ENCODE peak calls at places on chromosomes 11 and 22, in eight cellular contexts. W is sigmoid colon, G is A549, D is tibial nerve, M is Caco-2, V is Peyer's patch, K is suprapubic skin, E is upper lobe of right lung. J is an unnamed sample.
A peak's percentile ranks its signal among the peaks of the same experiment; 100 is the strongest.

GRCh38 chr11:707817-708420 is 1.9 kb downstream of the EPS8L2 start:
- DNase-seq in W (no peak), G (no peak), D (no peak), M (peak; percentile 87), V (no peak), K (peak; percentile 66), E (no peak), J (no peak)

GRCh38 chr11:17734986-17735822 is 623 bp downstream of the KCNC1 start:
- DNase-seq in W (peak; percentile 77), G (peak; percentile 56), D (peak; percentile 24), M (peak; percentile 88), V (peak; percentile 71), K (peak; percentile 40), E (peak; percentile 84), J (no peak)

GRCh38 chr11:62555464-62556092 is 9.0 kb upstream of the AHNAK start:
- DNase-seq in W (peak; percentile 76), G (peak; percentile 26), D (peak; percentile 31), M (no peak), V (no peak), K (peak; percentile 74), E (no peak), J (no peak)

GRCh38 chr11:65110354-65110861 is 1.3 kb upstream of the TM7SF2 start:
- DNase-seq in W (peak; percentile 94), G (peak; percentile 86), D (peak; percentile 97), M (peak; percentile 94), V (peak; percentile 91), K (peak; percentile 94), E (peak; percentile 88), J (peak; percentile 79)

GRCh38 chr11:44598831-44599230 is 33.4 kb downstream of the CD82 start:
- DNase-seq in W (no peak), G (no peak), D (no peak), M (no peak), V (no peak), K (no peak), E (no peak), J (no peak)

GRCh38 chr11:40133526-40133925 is 1325.9 kb downstream of the LRRC4C start:
- DNase-seq in W (no peak), G (no peak), D (no peak), M (no peak), V (no peak), K (no peak), E (no peak), J (no peak)

GRCh38 chr11:44766972-44767278 is 40.2 kb downstream of the TSPAN18 start:
- DNase-seq in W (no peak), G (no peak), D (no peak), M (no peak), V (no peak), K (no peak), E (no peak), J (no peak)

GRCh38 chr11:71109186-71109585 is 143.2 kb downstream of the SHANK2 start:
- DNase-seq in W (no peak), G (no peak), D (no peak), M (no peak), V (no peak), K (no peak), E (no peak), J (no peak)

GRCh38 chr11:123590296-123590912 is 64.0 kb downstream of the SCN3B start:
- DNase-seq in W (no peak), G (peak; percentile 92), D (peak; percentile 5), M (no peak), V (peak; percentile 90), K (no peak), E (no peak), J (no peak)

GRCh38 chr11:15618583-15619032 is 503.9 kb downstream of the INSC start:
- DNase-seq in W (no peak), G (no peak), D (no peak), M (no peak), V (no peak), K (no peak), E (no peak), J (no peak)

GRCh38 chr11:116647305-116648080 is 125.3 kb downstream of the BUD13 start:
- DNase-seq in W (no peak), G (no peak), D (no peak), M (no peak), V (no peak), K (no peak), E (no peak), J (no peak)

GRCh38 chr22:42811510-42811909 is 45.6 kb downstream of the ARFGAP3 start:
- DNase-seq in W (no peak), G (no peak), D (no peak), M (no peak), V (no peak), K (no peak), E (no peak), J (no peak)

GRCh38 chr22:27597703-27598444 is 203.7 kb downstream of the MN1 start:
- DNase-seq in W (no peak), G (no peak), D (no peak), M (peak; percentile 42), V (no peak), K (no peak), E (no peak), J (no peak)

GRCh38 chr22:38313384-38313955 is 3.8 kb downstream of the CSNK1E start:
- DNase-seq in W (peak; percentile 95), G (no peak), D (no peak), M (no peak), V (no peak), K (peak; percentile 88), E (no peak), J (no peak)

GRCh38 chr11:58394195-58394594 is 12.5 kb downstream of the OR5B3 start:
- DNase-seq in W (no peak), G (no peak), D (no peak), M (no peak), V (no peak), K (no peak), E (no peak), J (no peak)

DNA sequence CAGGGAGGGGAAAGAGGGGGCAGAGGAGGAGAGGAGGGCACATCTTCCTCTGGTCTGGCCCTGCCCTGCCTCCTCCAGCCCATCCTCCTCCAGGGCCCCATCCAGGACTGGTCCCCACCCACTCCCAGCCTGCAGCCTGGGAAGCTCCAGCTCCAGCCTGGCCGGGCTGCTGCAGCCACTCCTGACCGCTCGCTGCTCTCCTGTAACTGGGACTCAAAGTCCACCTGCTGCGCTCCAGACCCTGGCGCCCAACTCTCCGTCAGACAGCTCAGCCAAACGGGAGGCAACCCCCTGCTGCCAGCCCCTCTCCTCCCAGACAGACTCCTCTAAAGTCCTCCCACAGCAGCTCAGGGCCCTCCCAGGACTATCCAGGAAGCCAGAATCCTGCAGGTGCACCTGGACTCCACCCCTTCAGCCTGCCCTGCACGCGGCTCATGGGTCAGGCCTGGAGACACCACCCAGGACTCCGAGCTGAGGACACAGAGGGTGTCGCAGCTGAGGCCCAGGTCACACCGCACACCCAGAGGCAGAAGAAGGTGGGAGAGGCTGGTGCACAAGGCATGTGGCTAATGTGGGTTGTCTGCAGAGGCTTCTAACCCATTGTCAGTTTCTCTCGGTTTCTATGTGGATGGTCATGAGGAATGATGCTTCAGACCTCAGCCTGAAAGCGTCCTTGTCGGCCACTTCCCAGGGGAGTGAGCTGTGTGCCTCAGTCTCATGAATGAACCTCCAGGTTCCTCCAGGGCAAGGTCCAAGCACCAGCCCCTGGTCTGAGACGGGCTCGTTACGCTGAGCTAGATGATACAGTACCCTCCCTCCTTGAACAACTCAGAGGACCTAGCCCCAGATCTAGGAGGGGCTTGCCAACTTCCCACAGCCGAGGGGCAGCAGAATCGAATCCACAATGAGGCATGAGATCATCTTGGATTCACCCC is 1514.8 kb downstream of the TBC1D22A start:
- DNase-seq in W (peak; percentile 40), G (no peak), D (no peak), M (no peak), V (peak; percentile 64), K (no peak), E (no peak), J (no peak)
- H3K9me3 ChIP-seq in W (no peaks in the 10 kb centered on the region), G (peaks cover 12% of the 10 kb centered on the region), D (no peaks in the 10 kb centered on the region), M (no peaks in the 10 kb centered on the region), V (no peaks in the 10 kb centered on the region), K (no peaks in the 10 kb centered on the region), E (no peaks in the 10 kb centered on the region), J (peaks cover 10% of the 10 kb centered on the region)

DNA sequence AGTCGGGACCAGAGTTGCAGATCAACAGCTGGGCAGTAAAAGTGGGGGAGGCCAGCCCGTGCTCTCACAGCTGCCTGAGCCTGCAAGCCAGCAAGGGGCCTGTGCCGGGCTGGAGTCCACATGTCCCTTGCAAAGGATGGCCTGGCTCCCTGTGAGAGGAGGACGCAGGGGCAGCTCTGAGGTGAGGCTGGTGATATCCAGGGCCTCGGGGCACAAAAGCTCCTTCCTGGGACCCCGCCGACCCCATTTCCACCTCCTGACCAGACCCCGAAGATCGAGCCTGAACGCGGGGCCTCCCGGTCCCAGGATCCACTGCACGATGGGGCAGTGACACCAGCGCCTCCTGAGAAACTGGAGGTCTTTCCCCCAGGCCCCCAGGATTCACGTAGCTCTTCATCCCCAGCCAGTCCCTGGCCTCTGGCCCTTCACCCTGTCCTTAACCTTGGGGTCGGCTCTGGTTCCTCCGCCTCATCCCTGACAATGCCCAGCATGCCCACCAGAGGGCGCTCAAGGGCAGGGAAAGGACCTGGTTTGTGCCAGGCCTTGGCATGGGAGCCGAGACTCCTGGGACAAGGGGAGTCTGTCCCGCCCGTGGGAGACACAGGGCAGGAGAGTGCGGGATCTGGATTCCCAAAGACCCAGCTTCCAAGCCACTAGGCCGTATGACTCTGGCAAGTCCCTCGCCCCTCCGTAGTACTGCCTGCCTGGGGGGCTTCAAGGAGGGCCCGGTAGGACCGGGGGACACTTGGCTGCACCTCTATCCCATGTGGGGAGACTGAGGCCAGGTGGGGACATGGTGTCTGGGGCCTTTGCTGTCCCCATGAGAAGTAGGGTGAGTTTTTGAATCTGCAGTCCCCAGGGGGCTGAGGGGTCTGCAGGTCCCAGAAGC is 17.8 kb upstream of the WNT7B start:
- DNase-seq in W (peak; percentile 91), G (peak; percentile 55), D (peak; percentile 91), M (peak; percentile 90), V (peak; percentile 89), K (peak; percentile 92), E (peak; percentile 92), J (peak; percentile 33)
- H3K4me3 ChIP-seq in W (no peak overlapping the region), G (no peak overlapping the region), D (no peak overlapping the region), M (no peak overlapping the region), V (no peak overlapping the region), K (no peak overlapping the region), E (no peak overlapping the region), J (no peak overlapping the region)

GRCh38 chr22:47797546-47797945 is 1035.1 kb downstream of the TBC1D22A start:
- DNase-seq in W (no peak), G (no peak), D (no peak), M (no peak), V (no peak), K (no peak), E (no peak), J (no peak)
- H3K9me3 ChIP-seq in W (no peaks in the 10 kb centered on the region), G (no peaks in the 10 kb centered on the region), D (no peaks in the 10 kb centered on the region), M (no peaks in the 10 kb centered on the region), V (no peaks in the 10 kb centered on the region), K (no peaks in the 10 kb centered on the region), E (no peaks in the 10 kb centered on the region), J (no peaks in the 10 kb centered on the region)

GRCh38 chr11:2272241-2272945 is 2.0 kb upstream of the ASCL2 start:
- DNase-seq in W (peak; percentile 50), G (no peak), D (no peak), M (no peak), V (peak; percentile 48), K (peak; percentile 50), E (peak; percentile 42), J (no peak)

GRCh38 chr11:2270322-2271076 is at the start of gene ASCL2:
- DNase-seq in W (no peak), G (no peak), D (no peak), M (peak; percentile 53), V (peak; percentile 59), K (no peak), E (peak; percentile 68), J (no peak)

GRCh38 chr11:2269601-2270321 is 627 bp downstream of the ASCL2 start:
- DNase-seq in W (no peak), G (peak; percentile 56), D (peak; percentile 30), M (peak; percentile 85), V (peak; percentile 79), K (no peak), E (peak; percentile 82), J (peak; percentile 67)

GRCh38 chr11:2271327-2272240 is 1.2 kb upstream of the ASCL2 start:
- DNase-seq in W (peak; percentile 60), G (no peak), D (no peak), M (no peak), V (no peak), K (peak; percentile 70), E (peak; percentile 64), J (no peak)

GRCh38 chr11:2271077-2271326 is 614 bp upstream of the ASCL2 start:
- DNase-seq in W (peak; percentile 62), G (no peak), D (no peak), M (no peak), V (peak; percentile 62), K (no peak), E (peak; percentile 85), J (no peak)
- H3K4me3 ChIP-seq in W (no peak overlapping the region), G (no peak overlapping the region), D (peak overlapping the region; percentile 60), M (peak overlapping the region; percentile 76), V (peak overlapping the region; percentile 65), K (peak overlapping the region; percentile 65), E (peak overlapping the region; percentile 21), J (no peak overlapping the region)

J was measured in NT2/D1.